ENCODE peak calls at places on chromosomes 5 and 9, in nine cellular contexts. M is WTC11, G is mucosa of descending colon, X is osteocyte, L is heart right ventricle, Z is colonic mucosa, K is HFFc6, Q is H9, F is tibial nerve. J is an unnamed sample.

GRCh38 chr9:34956648-34957047 is 1.4 kb upstream of the PHF24 start:
- DNase-seq in K (no peak), Q (no peak), Z (no peak), L (no peak), G (no peak), F (no peak), M (no peak), X (no peak), J (no peak)

GRCh38 chr5:43659075-43659474 is 56.1 kb downstream of the NNT start:
- DNase-seq in F (no peak), G (no peak), Z (no peak), X (no peak), M (no peak), L (no peak), Q (no peak), K (no peak), J (no peak)

GRCh38 chr5:139636207-139636792 is 11.8 kb upstream of the CXXC5 start:
- DNase-seq in Z (peak; percentile 67), X (no peak), M (no peak), K (no peak), G (peak; percentile 65), L (no peak), Q (no peak), F (no peak), J (no peak)

GRCh38 chr5:181221105-181221791 is 1.8 kb upstream of the TRIM41 start:
- DNase-seq in F (peak; percentile 19), Z (no peak), K (no peak), G (peak; percentile 52), X (no peak), M (peak; percentile 45), Q (no peak), L (no peak), J (no peak)

GRCh38 chr5:172443441-172444109 is 10.8 kb downstream of the SH3PXD2B start:
- DNase-seq in Z (peak; percentile 59), Q (no peak), L (peak; percentile 87), X (no peak), M (no peak), G (peak; percentile 66), F (peak; percentile 85), K (peak; percentile 91), J (peak; percentile 98)

GRCh38 chr5:172451771-172452197 is 2.5 kb downstream of the SH3PXD2B start:
- DNase-seq in F (peak; percentile 53), X (no peak), Q (peak; percentile 35), M (no peak), G (no peak), L (no peak), Z (no peak), K (peak; percentile 64), J (peak; percentile 73)

GRCh38 chr5:130836729-130837660 is 328.1 kb downstream of the HINT1 start:
- DNase-seq in X (no peak), Z (no peak), G (no peak), Q (no peak), M (no peak), K (no peak), F (no peak), L (no peak), J (peak; percentile 1)

GRCh38 chr5:148906968-148907367 is 80.6 kb downstream of the ADRB2 start:
- DNase-seq in M (no peak), L (no peak), Z (no peak), Q (no peak), G (no peak), F (no peak), K (no peak), X (no peak), J (no peak)

GRCh38 chr5:42495908-42496307 is 72.7 kb downstream of the GHR start:
- DNase-seq in K (peak; percentile 0), F (no peak), Q (no peak), Z (no peak), G (no peak), L (peak; percentile 31), M (no peak), X (no peak), J (no peak)

GRCh38 chr5:149005077-149005892 is 57.6 kb downstream of the SH3TC2 start:
- DNase-seq in Z (peak; percentile 25), X (no peak), F (no peak), L (no peak), Q (no peak), K (peak; percentile 54), M (no peak), G (no peak), J (no peak)

GRCh38 chr9:133221177-133221809 is 12.2 kb upstream of the OBP2B start:
- DNase-seq in M (no peak), K (no peak), F (no peak), X (no peak), L (no peak), Q (no peak), G (no peak), Z (no peak), J (no peak)

GRCh38 chr5:652773-653350 is 40.3 kb downstream of the TPPP start:
- DNase-seq in X (no peak), Z (peak; percentile 13), G (no peak), L (no peak), Q (no peak), M (no peak), K (no peak), F (no peak), J (no peak)

GRCh38 chr5:152595327-152595890 is 190.3 kb upstream of the NMUR2 start:
- DNase-seq in Q (no peak), K (no peak), Z (no peak), X (no peak), L (no peak), M (no peak), G (no peak), F (no peak), J (peak; percentile 6)

GRCh38 chr9:69326261-69326660 is 1.2 kb downstream of the ENTREP1 start:
- DNase-seq in K (no peak), X (no peak), G (no peak), L (no peak), M (no peak), Z (no peak), F (no peak), Q (no peak), J (no peak)

GRCh38 chr5:50889790-50890189 is 223.4 kb downstream of the PARP8 start:
- DNase-seq in Z (no peak), K (peak; percentile 1), L (no peak), Q (no peak), X (no peak), G (no peak), M (no peak), F (no peak), J (no peak)

GRCh38 chr9:37297592-37297991 is 124.9 kb upstream of the GRHPR start:
- DNase-seq in M (no peak), Q (no peak), X (no peak), Z (no peak), G (no peak), L (no peak), F (no peak), K (no peak), J (no peak)

GRCh38 chr5:125196479-125197183 is 450.2 kb upstream of the ZNF608 start:
- DNase-seq in F (no peak), L (peak; percentile 31), Q (no peak), G (no peak), K (no peak), X (no peak), Z (no peak), M (no peak), J (no peak)

GRCh38 chr9:1051286-1052118 is 1.3 kb downstream of the DMRT2 start:
- DNase-seq in Z (peak; percentile 72), G (peak; percentile 85), Q (peak; percentile 50), X (no peak), L (no peak), K (no peak), F (peak; percentile 42), M (peak; percentile 68), J (no peak)
- TF ChIP-seq CTCF in Z (no peak), G (peak; percentile 12), Q (peak; percentile 45), X (peak; percentile 14), L (no peak), K (no peak), F (no peak), M (no peak), J (no peak)

GRCh38 chr9:88711719-88712118 is 176.7 kb downstream of the NXNL2 start:
- DNase-seq in M (no peak), X (no peak), F (no peak), Z (no peak), Q (no peak), K (no peak), L (no peak), G (no peak), J (no peak)

GRCh38 chr9:88702985-88703384 is 168.0 kb downstream of the NXNL2 start:
- DNase-seq in Q (no peak), L (no peak), X (no peak), Z (no peak), G (no peak), K (no peak), F (no peak), M (no peak), J (no peak)

GRCh38 chr9:88710449-88710848 is 175.5 kb downstream of the NXNL2 start:
- DNase-seq in F (no peak), L (no peak), Q (no peak), X (no peak), G (no peak), K (peak; percentile 19), Z (no peak), M (no peak), J (no peak)

GRCh38 chr9:88706193-88707112 is 171.5 kb downstream of the NXNL2 start:
- DNase-seq in Z (no peak), L (no peak), F (no peak), M (peak; percentile 21), K (no peak), X (no peak), Q (no peak), G (no peak), J (no peak)
- TF ChIP-seq CTCF in Z (no peak), L (no peak), F (no peak), M (no peak), K (no peak), X (no peak), Q (no peak), G (no peak), J (no peak)

DNA sequence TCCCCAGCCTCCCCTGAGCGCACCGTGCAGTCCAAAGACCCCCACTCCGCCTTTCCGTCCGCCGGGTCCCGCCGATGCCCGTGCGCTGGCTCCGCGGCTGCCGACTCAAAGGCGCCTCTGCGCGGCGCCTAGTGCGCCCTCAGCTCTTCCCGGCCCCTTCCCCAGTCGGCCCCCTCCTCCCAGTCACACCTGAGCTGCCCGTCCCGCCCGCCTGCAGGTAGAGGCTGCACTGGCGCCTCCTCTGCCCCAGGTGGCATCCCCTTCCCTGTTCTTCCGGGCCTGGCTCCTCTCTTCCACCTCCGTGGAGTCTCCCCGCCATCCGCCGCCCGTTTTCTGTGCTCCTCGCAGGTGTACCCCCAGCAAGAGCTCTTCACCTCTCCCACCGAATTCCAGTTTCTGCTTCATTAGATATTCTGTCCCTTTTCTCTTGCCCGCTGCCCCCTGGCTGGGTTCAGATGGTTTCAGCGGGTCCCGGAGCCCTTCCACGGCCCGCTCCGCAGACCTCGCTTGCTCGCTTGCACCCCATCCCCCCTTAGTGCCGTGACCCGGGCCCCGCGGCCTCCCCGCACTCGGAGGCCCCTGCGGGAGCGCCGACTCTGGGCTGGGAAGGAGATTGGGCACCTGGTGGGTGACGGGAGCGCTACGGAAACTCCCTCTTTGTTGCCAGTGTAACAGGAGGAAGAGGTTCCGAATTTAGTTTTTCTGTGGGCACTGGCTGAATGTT is 707 bp downstream of the SLC44A1 start:
- DNase-seq in K (peak; percentile 18), Q (peak; percentile 90), Z (peak; percentile 78), M (peak; percentile 90), X (peak; percentile 83), L (peak; percentile 34), G (peak; percentile 88), F (no peak), J (no peak)
- TF ChIP-seq CTCF in K (peak; percentile 36), Q (peak; percentile 64), Z (peak; percentile 20), M (peak; percentile 13), X (peak; percentile 20), L (no peak), G (peak; percentile 32), F (no peak), J (no peak)

GRCh38 chr9:93129691-93130500 is 4.2 kb downstream of the NINJ1 start:
- DNase-seq in F (no peak), G (peak; percentile 29), Z (no peak), Q (no peak), K (no peak), X (no peak), M (no peak), L (no peak), J (no peak)
- TF ChIP-seq CTCF in F (no peak), G (no peak), Z (no peak), Q (no peak), K (no peak), X (no peak), M (no peak), L (no peak), J (no peak)